ENCODE peak calls at places on chromosome 12, in five cellular contexts. S is GM23338, X is stomach, E is HepG2, N is GM12878. W is an unnamed sample.
A peak's percentile ranks its signal among the peaks of the same experiment; 100 is the strongest.

GRCh38 chr12:103524238-103524875 is 28.6 kb upstream of the C12orf42 start:
- DNase-seq in S (no peak), X (no peak), N (no peak), E (no peak), W (no peak)

GRCh38 chr12:16121953-16122352 is 155.5 kb downstream of the SLC15A5 start:
- DNase-seq in E (no peak), X (no peak), S (peak; percentile 79), N (no peak), W (no peak)

GRCh38 chr12:117587646-117588287 is 226.3 kb upstream of the NOS1 start:
- DNase-seq in E (peak; percentile 15), N (no peak), S (peak; percentile 86), X (peak; percentile 66), W (no peak)

GRCh38 chr12:121964813-121965643 is 46.6 kb downstream of the CFAP251 start:
- DNase-seq in N (no peak), E (no peak), X (no peak), S (no peak), W (no peak)

GRCh38 chr12:43858096-43858495 is 22.2 kb downstream of the TMEM117 start:
- DNase-seq in N (no peak), S (no peak), E (no peak), X (no peak), W (no peak)

GRCh38 chr12:6375269-6376078 is at the start of gene SCNN1A:
- DNase-seq in E (no peak), N (no peak), S (peak; percentile 97), X (peak; percentile 92), W (no peak)

GRCh38 chr12:98998697-98999299 is 353.7 kb downstream of the APAF1 start:
- DNase-seq in N (no peak), S (peak; percentile 71), E (peak; percentile 21), X (no peak), W (no peak)

GRCh38 chr12:62684586-62685295 is 218.1 kb downstream of the MON2 start:
- DNase-seq in S (peak; percentile 31), N (no peak), X (no peak), E (no peak), W (no peak)

GRCh38 chr12:84069079-84069661 is 843.4 kb downstream of the SLC6A15 start:
- DNase-seq in X (no peak), S (no peak), E (no peak), N (no peak), W (no peak)

GRCh38 chr12:124745891-124746570 is 117.6 kb downstream of the SCARB1 start:
- DNase-seq in S (peak; percentile 94), X (peak; percentile 93), E (peak; percentile 93), N (no peak), W (peak; percentile 89)

GRCh38 chr12:129096968-129097367 is 243.7 kb downstream of the GLT1D1 start:
- DNase-seq in S (no peak), X (no peak), E (no peak), N (no peak), W (no peak)

GRCh38 chr12:76927170-76927784 is 48.5 kb upstream of the CSRP2 start:
- DNase-seq in X (peak; percentile 28), S (peak; percentile 90), N (no peak), E (peak; percentile 25), W (no peak)

GRCh38 chr12:98868076-98868475 is 223.0 kb downstream of the APAF1 start:
- DNase-seq in S (no peak), E (no peak), N (no peak), X (no peak), W (no peak)

GRCh38 chr12:33752854-33753253 is 269.4 kb upstream of the ALG10 start:
- DNase-seq in E (no peak), N (no peak), X (no peak), S (peak; percentile 5), W (no peak)

GRCh38 chr12:67456281-67456918 is 187.2 kb downstream of the CAND1 start:
- DNase-seq in E (no peak), N (no peak), S (no peak), X (no peak), W (no peak)

GRCh38 chr12:112852127-112852526 is 54.6 kb upstream of the OAS1 start:
- DNase-seq in S (no peak), N (no peak), X (no peak), E (no peak), W (no peak)

GRCh38 chr12:115251727-115252126 is 567.8 kb upstream of the TBX3 start:
- DNase-seq in E (no peak), X (no peak), S (peak; percentile 39), N (no peak), W (no peak)

GRCh38 chr12:11731455-11731854 is 82.0 kb downstream of the ETV6 start:
- DNase-seq in X (no peak), S (no peak), N (no peak), E (no peak), W (no peak)

GRCh38 chr12:102564026-102564425 is 83.7 kb upstream of the IGF1 start:
- DNase-seq in E (no peak), X (no peak), S (no peak), N (no peak), W (no peak)

GRCh38 chr12:85688837-85689236 is 147.4 kb downstream of the RASSF9 start:
- DNase-seq in S (peak; percentile 30), N (no peak), X (no peak), E (no peak), W (no peak)

GRCh38 chr12:49907352-49907751 is 3.7 kb upstream of the FAIM2 start:
- DNase-seq in N (no peak), S (no peak), X (no peak), E (no peak), W (peak; percentile 17)

GRCh38 chr12:94218244-94218643 is 69.9 kb downstream of the PLXNC1 start:
- DNase-seq in E (no peak), N (no peak), S (no peak), X (no peak), W (no peak)

GRCh38 chr12:104314242-104314614 is 10.7 kb downstream of the EID3 start:
- DNase-seq in X (no peak), N (no peak), E (no peak), S (no peak), W (no peak)

GRCh38 chr12:104889735-104890134 is 68.4 kb downstream of the SLC41A2 start:
- DNase-seq in N (no peak), X (no peak), S (no peak), E (no peak), W (no peak)

GRCh38 chr12:6254491-6254890 is 54.3 kb downstream of the CD9 start:
- DNase-seq in E (no peak), X (no peak), N (no peak), S (no peak), W (peak; percentile 41)

GRCh38 chr12:1795785-1796514 is 24.4 kb upstream of the LRTM2 start:
- DNase-seq in S (peak; percentile 75), N (peak; percentile 73), X (peak; percentile 95), E (peak; percentile 56), W (peak; percentile 100)
- TF ChIP-seq POLR2AphosphoS5 in S (peak; percentile 48), N (peak; percentile 90), X (peak; percentile 91), E (no peak), W (peak; percentile 94)

GRCh38 chr12:110012659-110013058 is 13.4 kb downstream of the ANKRD13A start:
- DNase-seq in S (no peak), X (no peak), E (peak; percentile 39), N (no peak), W (no peak)
- H3K4me1 ChIP-seq in S (no peaks in the 10 kb centered on the region), X (peaks cover 11% of the 10 kb centered on the region), E (peaks cover 42% of the 10 kb centered on the region), N (peaks cover 40% of the 10 kb centered on the region), W (peaks cover 39% of the 10 kb centered on the region)

DNA sequence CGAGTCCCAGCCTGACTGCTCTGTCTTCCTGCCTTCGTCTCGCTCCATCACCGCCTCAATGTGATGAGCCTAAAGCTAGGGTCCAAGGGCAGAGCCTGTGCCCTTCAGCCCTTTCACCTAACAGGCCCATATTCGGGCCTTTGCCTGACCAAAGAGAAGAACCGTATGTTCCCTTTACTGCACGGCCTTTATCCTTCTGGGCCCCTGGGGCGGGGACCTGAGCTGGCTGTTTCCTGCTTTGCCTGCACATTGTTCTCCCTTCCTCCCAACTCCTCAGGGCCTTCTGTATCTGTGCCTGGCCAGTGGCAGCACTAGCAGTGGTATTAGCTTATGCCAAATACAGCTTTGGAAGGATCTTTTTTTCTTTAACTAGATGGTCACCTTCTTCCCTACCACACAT is 8.5 kb upstream of the MYL6B start:
- DNase-seq in E (no peak), N (no peak), S (no peak), X (no peak), W (no peak)
- H3K27ac ChIP-seq in E (no peak overlapping the region), N (no peak overlapping the region), S (no peak overlapping the region), X (no peak overlapping the region), W (peak overlapping the region; percentile 58)

DNA sequence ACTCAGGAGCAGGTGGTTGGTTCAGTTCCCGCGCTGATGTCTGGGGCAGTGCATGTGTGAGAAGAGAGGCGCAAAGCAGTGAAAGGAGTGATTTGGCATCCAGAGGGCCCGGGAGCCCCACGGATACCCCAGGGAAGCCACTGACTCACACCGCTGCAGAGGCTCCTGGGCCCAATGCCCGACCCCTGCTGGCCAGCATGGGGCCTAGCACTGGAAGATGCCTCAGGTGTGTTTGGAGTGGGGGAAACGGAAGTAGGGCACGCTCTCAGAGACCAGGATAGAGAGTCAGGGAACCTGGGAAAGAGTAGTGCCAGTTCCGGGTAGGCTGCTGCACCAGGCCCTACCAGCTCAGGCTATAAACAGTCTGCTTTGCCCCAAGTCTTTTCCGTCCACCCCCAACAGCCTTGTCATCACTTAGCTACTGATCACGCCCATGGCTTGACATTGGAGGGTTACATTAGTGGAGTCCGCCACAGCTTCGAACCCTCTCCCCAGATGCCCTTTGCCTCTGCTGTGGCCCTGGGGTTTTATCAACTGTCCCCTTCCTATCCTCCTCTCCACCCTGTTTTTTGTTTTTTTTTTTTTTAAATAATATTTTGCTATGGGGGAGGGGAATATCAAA is 9.5 kb upstream of the CSAD start:
- DNase-seq in S (peak; percentile 91), E (peak; percentile 49), N (no peak), X (peak; percentile 61), W (no peak)
- TF ChIP-seq POLR2AphosphoS5 in S (no peak), E (no peak), N (peak; percentile 38), X (peak; percentile 42), W (peak; percentile 68)

GRCh38 chr12:69480698-69481097 is 10.5 kb downstream of the FRS2 start:
- DNase-seq in E (no peak), X (no peak), N (no peak), S (no peak), W (no peak)

GRCh38 chr12:69473229-69473628 is 3.0 kb downstream of the FRS2 start:
- DNase-seq in S (no peak), X (no peak), N (no peak), E (no peak), W (no peak)

GRCh38 chr12:69475237-69475984 is 5.2 kb downstream of the FRS2 start:
- DNase-seq in N (no peak), E (peak; percentile 61), X (no peak), S (peak; percentile 24), W (no peak)

GRCh38 chr12:69479675-69480074 is 9.5 kb downstream of the FRS2 start:
- DNase-seq in N (no peak), E (no peak), X (no peak), S (no peak), W (no peak)

GRCh38 chr12:69476276-69477017 is 6.3 kb downstream of the FRS2 start:
- DNase-seq in X (no peak), N (no peak), S (no peak), E (peak; percentile 15), W (no peak)
- H3K4me1 ChIP-seq in X (peaks cover 79% of the 10 kb centered on the region), N (no peaks in the 10 kb centered on the region), S (peaks cover 42% of the 10 kb centered on the region), E (peaks cover 65% of the 10 kb centered on the region), W (peaks cover 77% of the 10 kb centered on the region)